ENCODE peak calls at places on chromosome X, in nine cellular contexts. One of them, this sample, is unnamed.

GRCh38 chrX:24920769-24921168 is 95.0 kb downstream of the ARX start:
- DNase-seq in islet precursor cell: no peak
- DNase-seq in stimulated activated CD4-positive, alpha-beta T cell treated with anti-CD3 and anti-CD28 coated beads, Interleukin-2, amount 100 ng/mL, for 24 hours: no peak
- DNase-seq in AG04450: no peak
- DNase-seq in vagina: no peak
- DNase-seq in iPS-NIHi11: no peak
- DNase-seq in DMS153: no peak
- DNase-seq in activated CD4-positive, alpha-beta T cell treated with anti-CD3 and anti-CD28 coated beads, Interleukin-2, amount 50 U/mL, for 4 hours: no peak
- DNase-seq in NCI-H2029: no peak
- DNase-seq in this sample: no peak

GRCh38 chrX:21683910-21684309 is 25.8 kb upstream of the KLHL34 start:
- DNase-seq in islet precursor cell: no peak
- DNase-seq in stimulated activated CD4-positive, alpha-beta T cell treated with anti-CD3 and anti-CD28 coated beads, Interleukin-2, amount 100 ng/mL, for 24 hours: no peak
- DNase-seq in AG04450: peak; percentile 21
- DNase-seq in vagina: no peak
- DNase-seq in iPS-NIHi11: no peak
- DNase-seq in DMS153: no peak
- DNase-seq in activated CD4-positive, alpha-beta T cell treated with anti-CD3 and anti-CD28 coated beads, Interleukin-2, amount 50 U/mL, for 4 hours: no peak
- DNase-seq in NCI-H2029: no peak
- DNase-seq in this sample: no peak

GRCh38 chrX:22520128-22520828 is 247.6 kb downstream of the CBLL2 start:
- DNase-seq in islet precursor cell: peak; percentile 63
- DNase-seq in stimulated activated CD4-positive, alpha-beta T cell treated with anti-CD3 and anti-CD28 coated beads, Interleukin-2, amount 100 ng/mL, for 24 hours: no peak
- DNase-seq in AG04450: no peak
- DNase-seq in vagina: no peak
- DNase-seq in iPS-NIHi11: no peak
- DNase-seq in DMS153: no peak
- DNase-seq in activated CD4-positive, alpha-beta T cell treated with anti-CD3 and anti-CD28 coated beads, Interleukin-2, amount 50 U/mL, for 4 hours: no peak
- DNase-seq in NCI-H2029: no peak
- DNase-seq in this sample: no peak

GRCh38 chrX:48883729-48884128 is 13.8 kb downstream of the TIMM17B start:
- DNase-seq in islet precursor cell: no peak
- DNase-seq in stimulated activated CD4-positive, alpha-beta T cell treated with anti-CD3 and anti-CD28 coated beads, Interleukin-2, amount 100 ng/mL, for 24 hours: no peak
- DNase-seq in AG04450: no peak
- DNase-seq in vagina: no peak
- DNase-seq in iPS-NIHi11: no peak
- DNase-seq in DMS153: no peak
- DNase-seq in activated CD4-positive, alpha-beta T cell treated with anti-CD3 and anti-CD28 coated beads, Interleukin-2, amount 50 U/mL, for 4 hours: no peak
- DNase-seq in NCI-H2029: no peak
- DNase-seq in this sample: no peak

GRCh38 chrX:45900751-45901150 is 644.5 kb downstream of the ZNF674 start:
- DNase-seq in islet precursor cell: no peak
- DNase-seq in stimulated activated CD4-positive, alpha-beta T cell treated with anti-CD3 and anti-CD28 coated beads, Interleukin-2, amount 100 ng/mL, for 24 hours: no peak
- DNase-seq in AG04450: no peak
- DNase-seq in vagina: no peak
- DNase-seq in iPS-NIHi11: no peak
- DNase-seq in DMS153: no peak
- DNase-seq in activated CD4-positive, alpha-beta T cell treated with anti-CD3 and anti-CD28 coated beads, Interleukin-2, amount 50 U/mL, for 4 hours: no peak
- DNase-seq in NCI-H2029: no peak
- DNase-seq in this sample: no peak

GRCh38 chrX:12488220-12488619 is 303.0 kb upstream of the PRPS2 start:
- DNase-seq in islet precursor cell: no peak
- DNase-seq in stimulated activated CD4-positive, alpha-beta T cell treated with anti-CD3 and anti-CD28 coated beads, Interleukin-2, amount 100 ng/mL, for 24 hours: no peak
- DNase-seq in AG04450: no peak
- DNase-seq in vagina: no peak
- DNase-seq in iPS-NIHi11: no peak
- DNase-seq in DMS153: no peak
- DNase-seq in activated CD4-positive, alpha-beta T cell treated with anti-CD3 and anti-CD28 coated beads, Interleukin-2, amount 50 U/mL, for 4 hours: no peak
- DNase-seq in NCI-H2029: no peak
- DNase-seq in this sample: no peak

GRCh38 chrX:129743835-129744234 is 5.1 kb downstream of the XPNPEP2 start:
- DNase-seq in islet precursor cell: no peak
- DNase-seq in stimulated activated CD4-positive, alpha-beta T cell treated with anti-CD3 and anti-CD28 coated beads, Interleukin-2, amount 100 ng/mL, for 24 hours: no peak
- DNase-seq in AG04450: no peak
- DNase-seq in vagina: no peak
- DNase-seq in iPS-NIHi11: no peak
- DNase-seq in DMS153: no peak
- DNase-seq in activated CD4-positive, alpha-beta T cell treated with anti-CD3 and anti-CD28 coated beads, Interleukin-2, amount 50 U/mL, for 4 hours: no peak
- DNase-seq in NCI-H2029: no peak
- DNase-seq in this sample: no peak

GRCh38 chrX:2478546-2479419 is 22.0 kb downstream of the DHRSX start:
- DNase-seq in islet precursor cell: peak; percentile 35
- DNase-seq in stimulated activated CD4-positive, alpha-beta T cell treated with anti-CD3 and anti-CD28 coated beads, Interleukin-2, amount 100 ng/mL, for 24 hours: no peak
- DNase-seq in AG04450: no peak
- DNase-seq in vagina: no peak
- DNase-seq in iPS-NIHi11: no peak
- DNase-seq in DMS153: no peak
- DNase-seq in activated CD4-positive, alpha-beta T cell treated with anti-CD3 and anti-CD28 coated beads, Interleukin-2, amount 50 U/mL, for 4 hours: no peak
- DNase-seq in NCI-H2029: no peak
- DNase-seq in this sample: peak; percentile 45

GRCh38 chrX:132389480-132389879 is 99.4 kb downstream of the MBNL3 start:
- DNase-seq in islet precursor cell: no peak
- DNase-seq in stimulated activated CD4-positive, alpha-beta T cell treated with anti-CD3 and anti-CD28 coated beads, Interleukin-2, amount 100 ng/mL, for 24 hours: no peak
- DNase-seq in AG04450: no peak
- DNase-seq in vagina: no peak
- DNase-seq in iPS-NIHi11: no peak
- DNase-seq in DMS153: no peak
- DNase-seq in activated CD4-positive, alpha-beta T cell treated with anti-CD3 and anti-CD28 coated beads, Interleukin-2, amount 50 U/mL, for 4 hours: no peak
- DNase-seq in NCI-H2029: no peak
- DNase-seq in this sample: no peak

GRCh38 chrX:78104447-78105176 is 564 bp downstream of the PGK1 start:
- DNase-seq in islet precursor cell: no peak
- DNase-seq in stimulated activated CD4-positive, alpha-beta T cell treated with anti-CD3 and anti-CD28 coated beads, Interleukin-2, amount 100 ng/mL, for 24 hours: peak; percentile 31
- DNase-seq in AG04450: no peak
- DNase-seq in vagina: no peak
- DNase-seq in iPS-NIHi11: peak; percentile 22
- DNase-seq in DMS153: no peak
- DNase-seq in activated CD4-positive, alpha-beta T cell treated with anti-CD3 and anti-CD28 coated beads, Interleukin-2, amount 50 U/mL, for 4 hours: no peak
- DNase-seq in NCI-H2029: peak; percentile 30
- DNase-seq in this sample: peak; percentile 49

GRCh38 chrX:150062292-150063137 is 124.2 kb upstream of the EOLA2 start:
- DNase-seq in islet precursor cell: no peak
- DNase-seq in stimulated activated CD4-positive, alpha-beta T cell treated with anti-CD3 and anti-CD28 coated beads, Interleukin-2, amount 100 ng/mL, for 24 hours: no peak
- DNase-seq in AG04450: no peak
- DNase-seq in vagina: no peak
- DNase-seq in iPS-NIHi11: no peak
- DNase-seq in DMS153: peak; percentile 85
- DNase-seq in activated CD4-positive, alpha-beta T cell treated with anti-CD3 and anti-CD28 coated beads, Interleukin-2, amount 50 U/mL, for 4 hours: no peak
- DNase-seq in NCI-H2029: peak; percentile 59
- DNase-seq in this sample: no peak

GRCh38 chrX:132023117-132023895 is at the start of gene STK26:
- DNase-seq in islet precursor cell: peak; percentile 92
- DNase-seq in stimulated activated CD4-positive, alpha-beta T cell treated with anti-CD3 and anti-CD28 coated beads, Interleukin-2, amount 100 ng/mL, for 24 hours: peak; percentile 71
- DNase-seq in AG04450: no peak
- DNase-seq in vagina: peak; percentile 88
- DNase-seq in iPS-NIHi11: peak; percentile 76
- DNase-seq in DMS153: peak; percentile 71
- DNase-seq in activated CD4-positive, alpha-beta T cell treated with anti-CD3 and anti-CD28 coated beads, Interleukin-2, amount 50 U/mL, for 4 hours: peak; percentile 60
- DNase-seq in NCI-H2029: peak; percentile 45
- DNase-seq in this sample: peak; percentile 90

GRCh38 chrX:119249836-119250340 is 13.8 kb downstream of the PGRMC1 start:
- DNase-seq in islet precursor cell: no peak
- DNase-seq in stimulated activated CD4-positive, alpha-beta T cell treated with anti-CD3 and anti-CD28 coated beads, Interleukin-2, amount 100 ng/mL, for 24 hours: no peak
- DNase-seq in AG04450: no peak
- DNase-seq in vagina: no peak
- DNase-seq in iPS-NIHi11: no peak
- DNase-seq in DMS153: no peak
- DNase-seq in activated CD4-positive, alpha-beta T cell treated with anti-CD3 and anti-CD28 coated beads, Interleukin-2, amount 50 U/mL, for 4 hours: no peak
- DNase-seq in NCI-H2029: no peak
- DNase-seq in this sample: no peak

GRCh38 chrX:16461968-16462367 is 188.0 kb upstream of the S100G start:
- DNase-seq in islet precursor cell: no peak
- DNase-seq in stimulated activated CD4-positive, alpha-beta T cell treated with anti-CD3 and anti-CD28 coated beads, Interleukin-2, amount 100 ng/mL, for 24 hours: no peak
- DNase-seq in AG04450: no peak
- DNase-seq in vagina: no peak
- DNase-seq in iPS-NIHi11: no peak
- DNase-seq in DMS153: no peak
- DNase-seq in activated CD4-positive, alpha-beta T cell treated with anti-CD3 and anti-CD28 coated beads, Interleukin-2, amount 50 U/mL, for 4 hours: no peak
- DNase-seq in NCI-H2029: no peak
- DNase-seq in this sample: no peak

GRCh38 chrX:16579517-16579916 is 70.4 kb upstream of the S100G start:
- DNase-seq in islet precursor cell: no peak
- DNase-seq in stimulated activated CD4-positive, alpha-beta T cell treated with anti-CD3 and anti-CD28 coated beads, Interleukin-2, amount 100 ng/mL, for 24 hours: no peak
- DNase-seq in AG04450: no peak
- DNase-seq in vagina: no peak
- DNase-seq in iPS-NIHi11: no peak
- DNase-seq in DMS153: no peak
- DNase-seq in activated CD4-positive, alpha-beta T cell treated with anti-CD3 and anti-CD28 coated beads, Interleukin-2, amount 50 U/mL, for 4 hours: no peak
- DNase-seq in NCI-H2029: no peak
- DNase-seq in this sample: no peak

GRCh38 chrX:150683536-150684146 is 9.6 kb upstream of the MTMR1 start:
- DNase-seq in islet precursor cell: no peak
- DNase-seq in stimulated activated CD4-positive, alpha-beta T cell treated with anti-CD3 and anti-CD28 coated beads, Interleukin-2, amount 100 ng/mL, for 24 hours: no peak
- DNase-seq in AG04450: no peak
- DNase-seq in vagina: no peak
- DNase-seq in iPS-NIHi11: peak; percentile 30
- DNase-seq in DMS153: no peak
- DNase-seq in activated CD4-positive, alpha-beta T cell treated with anti-CD3 and anti-CD28 coated beads, Interleukin-2, amount 50 U/mL, for 4 hours: no peak
- DNase-seq in NCI-H2029: peak; percentile 14
- DNase-seq in this sample: no peak